ENCODE peak calls at places on chromosomes 13 and 19, in ten cellular contexts. X, O, S, V, I, H, U, A, Z and M are unnamed samples.

GRCh38 chr13:33483471-33483870 is 197.9 kb upstream of the STARD13 start:
- DNase-seq in A (no peak), Z (no peak), S (no peak), I (no peak), H (no peak), V (no peak), O (no peak), U (no peak), X (no peak), M (peak; percentile 57)

GRCh38 chr13:100610399-100611347 is 22.1 kb upstream of the GGACT start:
- DNase-seq in I (no peak), V (no peak), S (no peak), A (no peak), O (no peak), X (no peak), U (no peak), Z (no peak), H (no peak), M (no peak)

GRCh38 chr19:2212861-2213711 is 23.0 kb downstream of the PLEKHJ1 start:
- DNase-seq in O (no peak), V (no peak), A (peak; percentile 87), U (no peak), I (no peak), S (no peak), Z (peak; percentile 78), H (no peak), X (no peak), M (no peak)

GRCh38 chr19:15144046-15144646 is 36.9 kb downstream of the SYDE1 start:
- DNase-seq in S (no peak), O (no peak), X (no peak), U (no peak), V (no peak), A (no peak), Z (no peak), I (no peak), H (no peak), M (no peak)

GRCh38 chr13:110815471-110816204 is 99.2 kb downstream of the ANKRD10 start:
- DNase-seq in U (peak; percentile 41), Z (no peak), V (no peak), X (no peak), I (no peak), O (no peak), S (peak; percentile 45), H (no peak), A (no peak), M (no peak)

GRCh38 chr13:43797869-43798268 is 11.1 kb upstream of the ENOX1 start:
- DNase-seq in X (no peak), U (no peak), O (no peak), H (no peak), S (no peak), I (no peak), A (no peak), Z (no peak), V (no peak), M (no peak)

GRCh38 chr19:52142001-52142595 is 2.4 kb upstream of the ZNF616 start:
- DNase-seq in S (no peak), A (no peak), U (no peak), V (no peak), O (no peak), H (no peak), X (no peak), I (no peak), Z (no peak), M (no peak)

GRCh38 chr19:29678484-29679106 is 13.3 kb downstream of the PLEKHF1 start:
- DNase-seq in Z (no peak), X (no peak), O (no peak), I (peak; percentile 64), H (no peak), V (no peak), A (peak; percentile 28), S (no peak), U (no peak), M (no peak)

GRCh38 chr19:20926796-20927195 is 3.7 kb downstream of the ZNF85 start:
- DNase-seq in X (no peak), Z (no peak), U (no peak), A (no peak), H (no peak), S (no peak), I (no peak), O (no peak), V (no peak), M (no peak)

GRCh38 chr13:94329277-94329676 is 150.2 kb downstream of the DCT start:
- DNase-seq in V (no peak), X (no peak), I (no peak), H (no peak), Z (no peak), O (no peak), U (no peak), A (no peak), S (no peak), M (no peak)

GRCh38 chr19:12913011-12913561 is 6.0 kb downstream of the SYCE2 start:
- DNase-seq in S (peak; percentile 87), Z (peak; percentile 77), U (peak; percentile 70), V (no peak), O (peak; percentile 79), X (no peak), I (peak; percentile 80), H (no peak), A (peak; percentile 66), M (no peak)

GRCh38 chr13:109979186-109979585 is 192.8 kb upstream of the IRS2 start:
- DNase-seq in X (no peak), V (no peak), U (no peak), I (no peak), Z (no peak), A (no peak), O (no peak), H (no peak), S (no peak), M (no peak)

GRCh38 chr13:60369242-60369641 is 27.8 kb upstream of the TDRD3 start:
- DNase-seq in I (no peak), U (no peak), O (peak; percentile 24), X (no peak), A (no peak), V (no peak), S (no peak), Z (no peak), H (no peak), M (no peak)

GRCh38 chr13:41402695-41403511 is 54.4 kb upstream of the RGCC start:
- DNase-seq in X (no peak), H (no peak), U (peak; percentile 55), O (peak; percentile 56), S (no peak), Z (no peak), V (no peak), I (no peak), A (no peak), M (no peak)
- TF ChIP-seq POLR2AphosphoS5 in X (no peak), H (no peak), U (no peak), O (no peak), S (no peak), Z (no peak), V (no peak), I (no peak), A (no peak), M (no peak)

DNA sequence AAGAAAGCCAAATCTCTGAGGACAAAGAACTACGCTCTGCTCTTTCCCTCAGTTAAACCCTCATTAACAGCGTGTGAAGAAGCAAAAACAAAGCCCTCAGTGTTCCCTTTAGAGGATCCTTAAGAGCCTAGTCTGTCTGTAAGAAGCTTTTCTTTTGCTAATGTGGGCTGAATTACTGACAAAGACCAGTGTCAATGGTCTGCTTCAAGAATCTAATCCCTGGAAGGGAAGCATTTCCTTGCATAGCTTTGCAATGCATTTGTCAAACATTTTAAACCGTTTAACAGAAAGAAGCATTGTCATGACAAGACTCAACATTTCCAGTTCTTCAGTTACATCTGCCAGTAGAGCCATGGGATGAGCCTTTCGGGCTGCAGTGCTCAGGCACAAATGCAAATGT is 64.9 kb downstream of the EDNRB start:
- DNase-seq in O (peak; percentile 97), A (no peak), H (no peak), Z (no peak), V (no peak), I (no peak), S (no peak), X (no peak), U (no peak), M (no peak)
- TF ChIP-seq POLR2AphosphoS5 in O (peak; percentile 30), A (no peak), H (no peak), Z (no peak), V (no peak), I (no peak), S (no peak), X (no peak), U (no peak), M (no peak)

DNA sequence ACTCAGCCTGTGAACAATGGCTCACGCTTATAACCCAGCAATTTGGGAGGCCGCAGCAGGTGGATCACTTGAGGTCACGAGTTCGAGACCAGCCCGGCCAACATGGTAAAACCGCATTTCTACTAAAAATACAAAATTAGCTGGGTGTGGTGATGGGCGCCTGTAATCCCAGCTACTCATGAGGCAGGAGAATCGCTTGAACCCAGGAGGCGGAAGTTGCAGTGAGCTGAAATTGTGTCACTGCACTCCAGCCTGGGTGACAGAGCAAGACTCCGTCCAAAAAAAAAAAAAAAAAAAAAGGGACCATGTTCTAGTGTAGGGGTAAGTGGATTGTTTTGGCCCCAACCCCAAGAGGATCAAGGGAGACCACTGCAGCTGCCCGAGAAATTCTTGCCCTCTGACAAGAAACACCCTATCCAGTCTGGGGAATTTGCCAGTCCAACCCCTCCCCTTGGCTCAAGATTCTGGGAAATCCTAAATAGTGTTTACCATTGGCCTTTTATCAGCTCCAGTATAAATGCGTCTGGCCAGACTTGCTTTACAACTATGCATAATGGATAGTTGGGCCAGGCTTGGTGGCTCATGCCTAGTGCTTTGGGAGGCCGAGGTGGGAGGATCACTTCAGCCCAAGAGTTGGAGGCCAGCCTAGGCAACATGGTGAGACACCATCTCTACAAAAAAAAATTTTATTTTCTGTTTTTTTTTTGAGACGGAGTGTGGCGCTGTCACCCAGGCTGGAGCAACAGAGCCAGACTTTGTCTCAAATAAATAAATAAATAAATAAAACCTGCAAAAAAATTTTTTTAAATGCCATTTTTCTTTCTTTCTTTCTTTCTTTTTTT is 5.1 kb upstream of the DHDH start:
- DNase-seq in I (peak; percentile 86), X (no peak), Z (peak; percentile 82), S (no peak), H (no peak), A (no peak), U (no peak), V (no peak), O (no peak), M (no peak)
- TF ChIP-seq POLR2AphosphoS5 in I (peak; percentile 96), X (no peak), Z (peak; percentile 35), S (no peak), H (no peak), A (no peak), U (no peak), V (no peak), O (no peak), M (no peak)

DNA sequence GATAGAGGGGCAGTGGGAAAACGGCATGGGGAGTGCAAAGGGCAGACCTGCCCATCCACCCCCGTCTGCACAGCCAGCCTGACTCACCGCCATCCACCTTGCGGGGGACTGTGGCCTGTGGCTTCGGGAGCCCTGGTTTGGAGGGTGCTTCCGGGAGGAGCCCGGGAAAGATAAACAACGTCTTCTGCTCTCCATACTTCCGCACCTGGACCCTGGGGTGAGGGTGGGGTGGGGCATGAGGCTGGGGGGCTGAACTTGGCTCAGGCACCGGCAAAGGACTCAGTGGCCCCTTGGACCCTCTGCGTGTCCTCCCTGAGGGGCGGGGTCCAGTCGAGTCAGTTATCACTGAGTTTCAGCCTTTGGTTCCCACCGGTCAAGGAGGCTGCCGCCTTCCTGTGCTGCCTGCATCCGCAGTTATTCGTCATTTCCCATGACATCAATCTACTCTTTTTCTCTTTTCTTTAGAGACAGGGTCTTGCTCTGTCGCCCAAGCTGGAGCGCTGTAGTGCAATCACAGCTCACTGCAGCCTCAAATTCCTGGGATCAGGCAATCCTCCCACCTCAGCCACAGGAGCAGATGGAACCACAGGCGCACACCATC is 3.2 kb downstream of the GPR108 start:
- DNase-seq in V (no peak), U (no peak), H (no peak), A (no peak), S (no peak), O (no peak), Z (no peak), X (no peak), I (no peak), M (no peak)
- TF ChIP-seq POLR2AphosphoS5 in V (no peak), U (no peak), H (no peak), A (no peak), S (no peak), O (no peak), Z (no peak), X (no peak), I (no peak), M (no peak)